ENCODE peak calls at places on chromosomes 11 and 22, in four cellular contexts. X is stimulated activated CD4-positive, alpha-beta T cell treated with anti-CD3 and anti-CD28 coated beads, Interleukin-4, amount 100 ng/mL, for 4 hours; R is T-helper 9 cell; F is ovary. U is an unnamed sample.

GRCh38 chr22:33715221-33715620 is 205.1 kb downstream of the LARGE1 start:
- DNase-seq in X (no peak), R (no peak), F (no peak), U (no peak)

GRCh38 chr11:108966206-108966605 is 301.3 kb downstream of the DDX10 start:
- DNase-seq in X (no peak), R (no peak), F (no peak), U (no peak)

GRCh38 chr11:119370486-119371046 is 10.9 kb downstream of the USP2 start:
- DNase-seq in X (no peak), R (no peak), F (no peak), U (no peak)

GRCh38 chr11:75768909-75769771 is 562 bp downstream of the DGAT2 start:
- DNase-seq in X (no peak), R (no peak), F (no peak), U (peak)

GRCh38 chr11:117781650-117782049 is 15.4 kb downstream of the DSCAML1 start:
- DNase-seq in X (no peak), R (no peak), F (no peak), U (no peak)

GRCh38 chr11:18188796-18189195 is 16.2 kb downstream of the MRGPRX4 start:
- DNase-seq in X (no peak), R (no peak), F (no peak), U (no peak)

GRCh38 chr11:114042234-114042633 is 17.3 kb upstream of the ZBTB16 start:
- DNase-seq in X (no peak), R (no peak), F (no peak), U (no peak)

GRCh38 chr22:45268958-45269844 is 15.5 kb upstream of the UPK3A start:
- DNase-seq in X (peak), R (peak), F (peak), U (peak)

GRCh38 chr11:121886005-121886739 is 229.8 kb downstream of the BLID start:
- DNase-seq in X (no peak), R (no peak), F (peak), U (no peak)

GRCh38 chr11:62054484-62055121 is 69.2 kb upstream of the INCENP start:
- DNase-seq in X (no peak), R (peak), F (no peak), U (no peak)

GRCh38 chr11:18243783-18244362 is 4.6 kb downstream of the SAA2 start:
- DNase-seq in X (peak), R (peak), F (no peak), U (peak)

GRCh38 chr11:110121204-110121603 is 28.0 kb downstream of the ZC3H12C start:
- DNase-seq in X (no peak), R (no peak), F (no peak), U (no peak)

GRCh38 chr22:21946262-21946925 is 6.3 kb downstream of the PPM1F start:
- DNase-seq in X (no peak), R (no peak), F (no peak), U (no peak)

GRCh38 chr11:68965901-68966868 is 14.6 kb downstream of the MRGPRD start:
- DNase-seq in X (no peak), R (no peak), F (no peak), U (no peak)

GRCh38 chr22:22714600-22715361 is 70.4 kb downstream of the GGTLC2 start:
- DNase-seq in X (no peak), R (no peak), F (no peak), U (no peak)

GRCh38 chr22:31659246-31659645 is 2.8 kb downstream of the PISD start:
- DNase-seq in X (no peak), R (no peak), F (no peak), U (no peak)

GRCh38 chr11:32374261-32374711 is 61.1 kb downstream of the WT1 start:
- DNase-seq in X (no peak), R (no peak), F (peak), U (peak)

GRCh38 chr11:74739546-74740270 is 8.5 kb upstream of the CHRDL2 start:
- DNase-seq in X (peak), R (peak), F (peak), U (peak)